ENCODE peak calls at places on chromosomes 2 and 18, in eight cellular contexts. P is GM23338, Z is tibial nerve, E is psoas muscle, S is cardiac muscle cell, H is PC-9, O is stomach, R is endodermal cell. A is an unnamed sample. For H3K27me3, the result is how much of the 10 kb centered on the place peaks cover.

GRCh38 chr18:77039196-77040140 is 93.1 kb downstream of the MBP start:
- DNase-seq in O (no peak), Z (no peak), H (no peak), S (no peak), E (no peak), P (no peak), R (no peak), A (no peak)

GRCh38 chr18:70781860-70782453 is 493.1 kb downstream of the SOCS6 start:
- DNase-seq in E (no peak), H (peak), Z (no peak), S (peak), R (peak), P (peak), O (peak), A (peak)

GRCh38 chr2:216691210-216691741 is 4.1 kb downstream of the IGFBP5 start:
- DNase-seq in O (peak), P (peak), R (peak), H (peak), S (peak), Z (peak), E (peak), A (no peak)

GRCh38 chr18:9708882-9709877 is 1.1 kb downstream of the RAB31 start:
- DNase-seq in P (peak), Z (no peak), S (peak), H (peak), O (no peak), R (peak), E (no peak), A (no peak)

GRCh38 chr2:208020253-208020652 is 5.1 kb downstream of the PLEKHM3 start:
- DNase-seq in E (no peak), R (no peak), S (no peak), O (no peak), Z (no peak), H (no peak), P (no peak), A (no peak)

GRCh38 chr2:3780477-3781402 is 77.4 kb downstream of the DCDC2C start:
- DNase-seq in P (peak), R (peak), H (peak), E (peak), O (peak), S (peak), Z (peak), A (peak)

GRCh38 chr2:196703660-196704209 is 64.2 kb downstream of the CCDC150 start:
- DNase-seq in R (no peak), O (no peak), P (no peak), E (no peak), Z (no peak), S (no peak), H (no peak), A (no peak)

GRCh38 chr18:10748641-10749040 is 222.8 kb downstream of the NAPG start:
- DNase-seq in P (no peak), Z (no peak), O (no peak), S (no peak), R (no peak), H (no peak), E (no peak), A (no peak)

GRCh38 chr2:205660521-205661124 is 21.7 kb upstream of the NRP2 start:
- DNase-seq in R (no peak), S (peak), Z (no peak), P (no peak), O (no peak), E (no peak), H (no peak), A (no peak)

GRCh38 chr18:26482567-26482966 is 65.8 kb downstream of the KCTD1 start:
- DNase-seq in S (no peak), Z (no peak), E (no peak), H (peak), O (no peak), P (peak), R (peak), A (peak)

GRCh38 chr2:178295115-178295514 is 100.8 kb downstream of the OSBPL6 start:
- DNase-seq in P (no peak), Z (no peak), S (no peak), H (no peak), R (no peak), E (no peak), O (no peak), A (no peak)

GRCh38 chr2:19358242-19359020 is at the start of gene OSR1:
- DNase-seq in H (peak), O (peak), E (peak), S (peak), P (peak), R (peak), Z (no peak), A (peak)

GRCh38 chr2:54176577-54176976 is 61.2 kb downstream of the ACYP2 start:
- DNase-seq in H (peak), R (peak), S (peak), O (no peak), Z (peak), P (peak), E (peak), A (peak)

GRCh38 chr18:50356036-50356945 is 18.6 kb upstream of the SKA1 start:
- DNase-seq in E (no peak), O (no peak), Z (no peak), S (peak), R (peak), P (peak), H (no peak), A (no peak)

GRCh38 chr2:204026294-204026693 is 89.7 kb downstream of the ICOS start:
- DNase-seq in R (no peak), O (no peak), S (no peak), Z (no peak), E (no peak), H (no peak), P (peak), A (no peak)
- TF ChIP-seq CTCF in R (peak), O (no peak), S (peak), Z (no peak), E (no peak), H (no peak), P (peak), A (peak)

GRCh38 chr2:238851751-238852150 is 3.9 kb downstream of the TWIST2 start:
- DNase-seq in H (no peak), S (no peak), O (no peak), R (no peak), P (no peak), Z (no peak), E (no peak), A (no peak)
- H3K27me3 ChIP-seq in H (under half), S (under half), O (under half), R (half or more), P (half or more), Z (half or more), E (under half), A (under half)

GRCh38 chr2:21602789-21603188 is 479.0 kb downstream of the TDRD15 start:
- DNase-seq in E (no peak), P (no peak), Z (no peak), R (no peak), H (no peak), O (no peak), S (no peak), A (no peak)
- TF ChIP-seq CTCF in E (no peak), P (no peak), Z (no peak), R (no peak), H (no peak), O (no peak), S (no peak), A (no peak)

GRCh38 chr2:236176951-236177350 is 8.8 kb upstream of the GBX2 start:
- DNase-seq in E (no peak), R (peak), S (no peak), Z (no peak), P (no peak), O (no peak), H (no peak), A (no peak)

GRCh38 chr2:236177967-236178909 is 10.1 kb upstream of the GBX2 start:
- DNase-seq in P (peak), Z (no peak), E (peak), H (peak), S (peak), O (peak), R (peak), A (peak)

GRCh38 chr2:236174608-236175001 is 6.4 kb upstream of the GBX2 start:
- DNase-seq in P (peak), E (no peak), O (no peak), H (no peak), Z (no peak), R (peak), S (no peak), A (no peak)

GRCh38 chr2:236177604-236177966 is 9.4 kb upstream of the GBX2 start:
- DNase-seq in H (peak), P (peak), Z (no peak), O (no peak), E (peak), R (peak), S (peak), A (no peak)

DNA sequence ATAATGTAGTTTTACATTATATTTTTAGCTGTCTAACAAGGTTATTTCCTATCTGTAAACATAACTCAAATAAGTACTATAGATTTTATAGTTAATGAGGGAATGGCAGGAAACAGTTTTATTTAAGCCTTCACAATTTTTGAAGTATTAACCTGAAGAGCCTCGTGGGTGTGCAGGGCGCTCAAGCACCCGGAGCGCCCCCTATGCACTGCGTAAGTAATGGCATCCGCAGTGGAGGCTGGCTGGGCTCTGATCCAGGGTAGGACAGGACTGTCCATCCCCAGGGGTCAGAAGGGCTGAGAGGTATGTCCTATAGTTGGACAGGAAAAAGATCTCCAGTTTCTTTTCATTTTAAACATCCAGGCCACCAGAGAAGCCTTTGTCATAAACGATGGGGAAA is 8.2 kb upstream of the GBX2 start:
- DNase-seq in Z (no peak), O (no peak), P (peak), S (peak), R (peak), E (no peak), H (no peak), A (no peak)
- H3K27me3 ChIP-seq in Z (half or more), O (under half), P (half or more), S (half or more), R (half or more), E (under half), H (under half), A (under half)